ENCODE peak calls at places on chromosomes 6 and 20, in nine cellular contexts. One of them, this sample, is unnamed.

GRCh38 chr6:157674061-157674460 is 149.0 kb upstream of the SNX9 start:
- DNase-seq in transverse colon: no peak
- DNase-seq in tibial artery: no peak
- DNase-seq in right atrium auricular region: no peak
- DNase-seq in AG10803: no peak
- DNase-seq in lung: no peak
- DNase-seq in HCT116: no peak
- DNase-seq in MM.1S: no peak
- DNase-seq in A549: no peak
- DNase-seq in this sample: no peak

GRCh38 chr6:14932485-14933178 is 313.2 kb upstream of the JARID2 start:
- DNase-seq in transverse colon: no peak
- DNase-seq in tibial artery: no peak
- DNase-seq in right atrium auricular region: no peak
- DNase-seq in AG10803: no peak
- DNase-seq in lung: no peak
- DNase-seq in HCT116: no peak
- DNase-seq in MM.1S: no peak
- DNase-seq in A549: no peak
- DNase-seq in this sample: no peak

GRCh38 chr6:97689078-97689754 is 406.2 kb upstream of the MMS22L start:
- DNase-seq in transverse colon: no peak
- DNase-seq in tibial artery: no peak
- DNase-seq in right atrium auricular region: no peak
- DNase-seq in AG10803: no peak
- DNase-seq in lung: no peak
- DNase-seq in HCT116: no peak
- DNase-seq in MM.1S: no peak
- DNase-seq in A549: no peak
- DNase-seq in this sample: no peak

GRCh38 chr20:50304883-50305635 is 114.4 kb downstream of the CEBPB start:
- DNase-seq in transverse colon: peak
- DNase-seq in tibial artery: peak
- DNase-seq in right atrium auricular region: peak
- DNase-seq in AG10803: peak
- DNase-seq in lung: peak
- DNase-seq in HCT116: no peak
- DNase-seq in MM.1S: no peak
- DNase-seq in A549: no peak
- DNase-seq in this sample: peak

GRCh38 chr6:88119769-88120168 is 46.4 kb downstream of the CNR1 start:
- DNase-seq in transverse colon: no peak
- DNase-seq in tibial artery: no peak
- DNase-seq in right atrium auricular region: no peak
- DNase-seq in AG10803: no peak
- DNase-seq in lung: no peak
- DNase-seq in HCT116: no peak
- DNase-seq in MM.1S: no peak
- DNase-seq in A549: no peak
- DNase-seq in this sample: no peak

GRCh38 chr6:14120556-14120955 is 3.0 kb downstream of the CD83 start:
- DNase-seq in transverse colon: no peak
- DNase-seq in tibial artery: no peak
- DNase-seq in right atrium auricular region: no peak
- DNase-seq in AG10803: peak
- DNase-seq in lung: no peak
- DNase-seq in HCT116: no peak
- DNase-seq in MM.1S: no peak
- DNase-seq in A549: no peak
- DNase-seq in this sample: no peak

GRCh38 chr6:111984081-111984480 is 69.8 kb upstream of the CCN6 start:
- DNase-seq in transverse colon: no peak
- DNase-seq in tibial artery: no peak
- DNase-seq in right atrium auricular region: no peak
- DNase-seq in AG10803: no peak
- DNase-seq in lung: no peak
- DNase-seq in HCT116: no peak
- DNase-seq in MM.1S: no peak
- DNase-seq in A549: no peak
- DNase-seq in this sample: no peak

GRCh38 chr6:38185244-38185643 is 365.7 kb downstream of the ZFAND3 start:
- DNase-seq in transverse colon: no peak
- DNase-seq in tibial artery: no peak
- DNase-seq in right atrium auricular region: no peak
- DNase-seq in AG10803: no peak
- DNase-seq in lung: no peak
- DNase-seq in HCT116: no peak
- DNase-seq in MM.1S: no peak
- DNase-seq in A549: no peak
- DNase-seq in this sample: no peak

GRCh38 chr6:149062653-149063348 is 254.7 kb upstream of the TAB2 start:
- DNase-seq in transverse colon: no peak
- DNase-seq in tibial artery: no peak
- DNase-seq in right atrium auricular region: no peak
- DNase-seq in AG10803: no peak
- DNase-seq in lung: no peak
- DNase-seq in HCT116: no peak
- DNase-seq in MM.1S: no peak
- DNase-seq in A549: no peak
- DNase-seq in this sample: no peak

GRCh38 chr6:149061933-149062332 is 255.6 kb upstream of the TAB2 start:
- DNase-seq in transverse colon: no peak
- DNase-seq in tibial artery: no peak
- DNase-seq in right atrium auricular region: no peak
- DNase-seq in AG10803: no peak
- DNase-seq in lung: no peak
- DNase-seq in HCT116: no peak
- DNase-seq in MM.1S: no peak
- DNase-seq in A549: no peak
- DNase-seq in this sample: no peak

GRCh38 chr6:149060300-149060984 is 257.1 kb upstream of the TAB2 start:
- DNase-seq in transverse colon: peak
- DNase-seq in tibial artery: no peak
- DNase-seq in right atrium auricular region: no peak
- DNase-seq in AG10803: no peak
- DNase-seq in lung: no peak
- DNase-seq in HCT116: no peak
- DNase-seq in MM.1S: no peak
- DNase-seq in A549: no peak
- DNase-seq in this sample: no peak

GRCh38 chr6:149059557-149059956 is 258.0 kb upstream of the TAB2 start:
- DNase-seq in transverse colon: no peak
- DNase-seq in tibial artery: no peak
- DNase-seq in right atrium auricular region: no peak
- DNase-seq in AG10803: no peak
- DNase-seq in lung: no peak
- DNase-seq in HCT116: no peak
- DNase-seq in MM.1S: no peak
- DNase-seq in A549: no peak
- DNase-seq in this sample: no peak

DNA sequence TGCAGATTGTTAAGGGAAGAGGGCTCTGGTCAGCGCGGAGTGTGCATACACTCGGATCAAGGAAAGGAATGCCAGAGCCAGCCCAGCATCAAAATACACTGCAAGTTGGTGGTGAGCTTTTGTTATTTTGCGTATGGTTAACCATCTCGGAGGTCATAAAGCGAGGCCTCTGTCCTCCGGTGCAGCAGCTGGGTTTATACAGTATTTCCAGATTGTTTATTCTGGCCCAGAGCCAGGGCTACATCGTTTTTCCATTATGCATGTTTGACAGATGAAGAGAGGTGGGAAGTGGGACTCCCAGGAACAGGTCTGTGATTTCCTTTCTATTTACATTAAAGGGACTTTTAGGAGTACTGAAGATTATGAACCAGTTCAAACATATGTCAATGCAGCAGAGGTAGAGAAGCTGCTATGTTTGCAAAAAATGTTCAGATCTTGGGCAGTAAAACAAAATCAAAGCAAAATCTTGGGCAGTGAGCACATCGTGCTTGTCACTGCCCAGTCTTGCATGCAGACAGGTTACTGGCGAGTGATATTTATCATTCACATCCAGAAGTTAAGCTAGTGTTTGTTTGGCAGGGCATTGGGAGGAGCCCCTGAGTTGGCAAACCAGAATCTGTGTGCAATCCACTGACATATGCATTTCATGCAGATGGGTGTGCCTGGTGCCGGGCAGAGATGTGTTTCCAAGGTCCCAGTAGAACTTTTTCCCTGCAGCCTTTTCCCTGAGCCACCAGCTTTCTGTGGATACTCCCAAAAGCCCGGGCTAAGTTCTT is 256.3 kb upstream of the TAB2 start:
- DNase-seq in transverse colon: peak
- DNase-seq in tibial artery: no peak
- DNase-seq in right atrium auricular region: no peak
- DNase-seq in AG10803: peak
- DNase-seq in lung: no peak
- DNase-seq in HCT116: no peak
- DNase-seq in MM.1S: no peak
- DNase-seq in A549: no peak
- DNase-seq in this sample: peak
- H3K4me3 ChIP-seq in transverse colon: no peak
- H3K4me3 ChIP-seq in tibial artery: no peak
- H3K4me3 ChIP-seq in right atrium auricular region: no peak
- H3K4me3 ChIP-seq in AG10803: no peak
- H3K4me3 ChIP-seq in lung: no peak
- H3K4me3 ChIP-seq in HCT116: no peak
- H3K4me3 ChIP-seq in MM.1S: no peak
- H3K4me3 ChIP-seq in A549: no peak
- H3K4me3 ChIP-seq in this sample: no peak

GRCh38 chr6:160106010-160106409 is 15.6 kb upstream of the SLC22A1 start:
- DNase-seq in transverse colon: no peak
- DNase-seq in tibial artery: peak
- DNase-seq in right atrium auricular region: no peak
- DNase-seq in AG10803: no peak
- DNase-seq in lung: no peak
- DNase-seq in HCT116: no peak
- DNase-seq in MM.1S: no peak
- DNase-seq in A549: no peak
- DNase-seq in this sample: no peak
- TF ChIP-seq CTCF in transverse colon: no peak
- TF ChIP-seq CTCF in tibial artery: no peak
- TF ChIP-seq CTCF in right atrium auricular region: no peak
- TF ChIP-seq CTCF in AG10803: no peak
- TF ChIP-seq CTCF in lung: no peak
- TF ChIP-seq CTCF in HCT116: no peak
- TF ChIP-seq CTCF in MM.1S: no peak
- TF ChIP-seq CTCF in A549: no peak
- TF ChIP-seq CTCF in this sample: no peak

GRCh38 chr20:37526238-37526838 is 1.3 kb downstream of the BLCAP start:
- DNase-seq in transverse colon: peak
- DNase-seq in tibial artery: peak
- DNase-seq in right atrium auricular region: no peak
- DNase-seq in AG10803: peak
- DNase-seq in lung: no peak
- DNase-seq in HCT116: no peak
- DNase-seq in MM.1S: no peak
- DNase-seq in A549: no peak
- DNase-seq in this sample: peak

GRCh38 chr20:37525810-37526209 is 1.9 kb downstream of the BLCAP start:
- DNase-seq in transverse colon: peak
- DNase-seq in tibial artery: no peak
- DNase-seq in right atrium auricular region: no peak
- DNase-seq in AG10803: no peak
- DNase-seq in lung: no peak
- DNase-seq in HCT116: no peak
- DNase-seq in MM.1S: no peak
- DNase-seq in A549: no peak
- DNase-seq in this sample: no peak

GRCh38 chr20:37526839-37527637 is 638 bp downstream of the BLCAP start:
- DNase-seq in transverse colon: peak
- DNase-seq in tibial artery: peak
- DNase-seq in right atrium auricular region: no peak
- DNase-seq in AG10803: peak
- DNase-seq in lung: no peak
- DNase-seq in HCT116: no peak
- DNase-seq in MM.1S: no peak
- DNase-seq in A549: peak
- DNase-seq in this sample: peak

GRCh38 chr20:37524221-37524700 is 3.2 kb downstream of the NNAT start:
- DNase-seq in transverse colon: peak
- DNase-seq in tibial artery: peak
- DNase-seq in right atrium auricular region: no peak
- DNase-seq in AG10803: no peak
- DNase-seq in lung: no peak
- DNase-seq in HCT116: no peak
- DNase-seq in MM.1S: no peak
- DNase-seq in A549: no peak
- DNase-seq in this sample: no peak

DNA sequence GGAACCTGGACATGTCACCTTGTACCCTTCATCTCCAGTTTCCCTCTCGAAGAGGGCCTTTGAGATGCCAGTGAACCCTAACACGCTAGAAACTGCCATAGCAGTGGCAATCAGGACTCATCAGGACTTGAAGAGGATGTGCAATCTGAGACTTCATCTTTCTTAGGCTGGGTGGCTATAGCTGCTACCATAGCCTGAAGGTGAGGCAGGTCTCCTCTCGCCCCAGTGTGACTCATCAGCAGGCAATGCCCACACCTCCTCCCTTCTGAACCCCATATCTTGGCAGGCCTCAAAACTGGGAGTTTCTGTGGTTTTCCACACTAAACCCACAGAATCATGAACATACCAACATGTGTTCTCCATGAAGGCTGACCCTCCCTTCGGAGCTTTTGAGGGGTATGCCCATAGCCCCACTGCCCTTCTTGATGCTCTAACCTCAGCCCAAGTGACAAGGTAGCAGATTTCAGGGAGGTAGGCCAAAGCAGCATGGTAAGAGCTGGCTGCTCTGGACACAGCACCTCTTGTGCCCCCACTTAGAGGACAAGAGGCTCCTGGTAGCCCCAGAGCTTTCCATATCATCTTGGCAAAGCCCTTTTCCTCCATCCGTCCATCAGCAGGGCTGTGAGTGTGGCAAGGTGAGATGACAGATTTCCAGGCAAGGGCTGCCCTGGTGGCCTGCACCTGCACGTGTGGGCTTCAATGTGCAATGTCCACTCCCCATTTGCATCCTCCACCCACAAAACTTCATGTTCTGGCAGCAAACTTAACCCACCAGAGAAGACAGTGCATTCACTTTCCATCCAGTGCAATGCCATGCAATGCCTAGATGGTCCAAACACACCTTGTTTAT is 2.6 kb downstream of the BLCAP start:
- DNase-seq in transverse colon: peak
- DNase-seq in tibial artery: no peak
- DNase-seq in right atrium auricular region: no peak
- DNase-seq in AG10803: peak
- DNase-seq in lung: no peak
- DNase-seq in HCT116: no peak
- DNase-seq in MM.1S: peak
- DNase-seq in A549: no peak
- DNase-seq in this sample: peak
- H3K4me3 ChIP-seq in transverse colon: no peak
- H3K4me3 ChIP-seq in tibial artery: no peak
- H3K4me3 ChIP-seq in right atrium auricular region: no peak
- H3K4me3 ChIP-seq in AG10803: peak
- H3K4me3 ChIP-seq in lung: no peak
- H3K4me3 ChIP-seq in HCT116: no peak
- H3K4me3 ChIP-seq in MM.1S: no peak
- H3K4me3 ChIP-seq in A549: no peak
- H3K4me3 ChIP-seq in this sample: peak

GRCh38 chr6:43759157-43759925 is 10.7 kb upstream of the VEGFA start:
- DNase-seq in transverse colon: no peak
- DNase-seq in tibial artery: no peak
- DNase-seq in right atrium auricular region: no peak
- DNase-seq in AG10803: no peak
- DNase-seq in lung: no peak
- DNase-seq in HCT116: no peak
- DNase-seq in MM.1S: no peak
- DNase-seq in A549: no peak
- DNase-seq in this sample: no peak

GRCh38 chr6:43759926-43760798 is 9.8 kb upstream of the VEGFA start:
- DNase-seq in transverse colon: no peak
- DNase-seq in tibial artery: no peak
- DNase-seq in right atrium auricular region: no peak
- DNase-seq in AG10803: no peak
- DNase-seq in lung: peak
- DNase-seq in HCT116: no peak
- DNase-seq in MM.1S: no peak
- DNase-seq in A549: no peak
- DNase-seq in this sample: no peak

GRCh38 chr6:43760799-43761168 is 9.2 kb upstream of the VEGFA start:
- DNase-seq in transverse colon: no peak
- DNase-seq in tibial artery: no peak
- DNase-seq in right atrium auricular region: no peak
- DNase-seq in AG10803: no peak
- DNase-seq in lung: no peak
- DNase-seq in HCT116: no peak
- DNase-seq in MM.1S: no peak
- DNase-seq in A549: no peak
- DNase-seq in this sample: no peak

GRCh38 chr6:43758617-43759050 is 11.4 kb upstream of the VEGFA start:
- DNase-seq in transverse colon: no peak
- DNase-seq in tibial artery: no peak
- DNase-seq in right atrium auricular region: no peak
- DNase-seq in AG10803: no peak
- DNase-seq in lung: no peak
- DNase-seq in HCT116: no peak
- DNase-seq in MM.1S: no peak
- DNase-seq in A549: peak
- DNase-seq in this sample: no peak

GRCh38 chr6:43757966-43758616 is 11.9 kb upstream of the VEGFA start:
- DNase-seq in transverse colon: no peak
- DNase-seq in tibial artery: no peak
- DNase-seq in right atrium auricular region: no peak
- DNase-seq in AG10803: no peak
- DNase-seq in lung: no peak
- DNase-seq in HCT116: no peak
- DNase-seq in MM.1S: no peak
- DNase-seq in A549: no peak
- DNase-seq in this sample: no peak
- TF ChIP-seq CTCF in transverse colon: no peak
- TF ChIP-seq CTCF in tibial artery: no peak
- TF ChIP-seq CTCF in right atrium auricular region: no peak
- TF ChIP-seq CTCF in AG10803: no peak
- TF ChIP-seq CTCF in lung: no peak
- TF ChIP-seq CTCF in HCT116: no peak
- TF ChIP-seq CTCF in MM.1S: no peak
- TF ChIP-seq CTCF in A549: no peak
- TF ChIP-seq CTCF in this sample: no peak

This sample was measured in fibroblast of the aortic adventitia.